ENCODE peak calls at places on chromosomes 2 and 18, in seven cellular contexts. I is colonic mucosa, H is NB4, T is uterus, Z is HL-60, V is astrocyte of the spinal cord, S is gastrocnemius medialis. C is an unnamed sample.
A peak's percentile ranks its signal among the peaks of the same experiment; 100 is the strongest.

GRCh38 chr2:135985826-135986393 is 484 bp upstream of the DARS1 start:
- DNase-seq in I (no peak), H (peak; percentile 91), T (no peak), Z (peak; percentile 71), V (no peak), S (no peak), C (no peak)

GRCh38 chr2:71697106-71698010 is 244.0 kb downstream of the DYSF start:
- DNase-seq in I (no peak), H (no peak), T (no peak), Z (no peak), V (no peak), S (peak; percentile 12), C (peak; percentile 45)

GRCh38 chr2:188050716-188051115 is 241.0 kb upstream of the GULP1 start:
- DNase-seq in I (no peak), H (no peak), T (no peak), Z (no peak), V (peak; percentile 20), S (no peak), C (no peak)

GRCh38 chr18:34710430-34711386 is 610 bp downstream of the DTNA start:
- DNase-seq in I (no peak), H (peak; percentile 18), T (peak; percentile 48), Z (no peak), V (peak; percentile 67), S (no peak), C (no peak)

GRCh38 chr2:145110668-145111067 is 590.7 kb upstream of the ZEB2 start:
- DNase-seq in I (no peak), H (no peak), T (no peak), Z (no peak), V (peak; percentile 52), S (no peak), C (no peak)

GRCh38 chr2:110149330-110150220 is 34.0 kb upstream of the MALL start:
- DNase-seq in I (no peak), H (no peak), T (no peak), Z (no peak), V (peak; percentile 85), S (no peak), C (no peak)

GRCh38 chr2:135657806-135658582 is 83.7 kb upstream of the UBXN4 start:
- DNase-seq in I (no peak), H (no peak), T (no peak), Z (no peak), V (no peak), S (no peak), C (no peak)

GRCh38 chr2:98027535-98027934 is 31.8 kb upstream of the TMEM131 start:
- DNase-seq in I (peak; percentile 13), H (no peak), T (no peak), Z (no peak), V (no peak), S (no peak), C (no peak)

GRCh38 chr2:208101716-208102631 is 22.4 kb downstream of the CRYGD start:
- DNase-seq in I (no peak), H (peak; percentile 52), T (no peak), Z (no peak), V (peak; percentile 48), S (no peak), C (no peak)

GRCh38 chr2:25920786-25921390 is 42.6 kb upstream of the ASXL2 start:
- DNase-seq in I (no peak), H (no peak), T (no peak), Z (no peak), V (no peak), S (no peak), C (no peak)

GRCh38 chr2:150767924-150768801 is 280.7 kb upstream of the RND3 start:
- DNase-seq in I (no peak), H (no peak), T (no peak), Z (no peak), V (no peak), S (no peak), C (no peak)

GRCh38 chr2:240503848-240504247 is 53.9 kb downstream of the ANKMY1 start:
- DNase-seq in I (peak; percentile 7), H (no peak), T (no peak), Z (no peak), V (no peak), S (no peak), C (peak; percentile 4)

GRCh38 chr2:216956820-216957493 is 97.1 kb upstream of the TNP1 start:
- DNase-seq in I (no peak), H (no peak), T (no peak), Z (no peak), V (peak; percentile 70), S (peak; percentile 43), C (no peak)

GRCh38 chr18:77811510-77811909 is 561.9 kb downstream of the GALR1 start:
- DNase-seq in I (peak; percentile 51), H (peak; percentile 11), T (no peak), Z (no peak), V (no peak), S (no peak), C (no peak)

GRCh38 chr2:7601990-7602389 is 684.8 kb downstream of the RNF144A start:
- DNase-seq in I (no peak), H (no peak), T (no peak), Z (no peak), V (no peak), S (no peak), C (no peak)

GRCh38 chr2:109427661-109428091 is 186.1 kb downstream of the SEPTIN10 start:
- DNase-seq in I (no peak), H (no peak), T (no peak), Z (no peak), V (no peak), S (no peak), C (peak; percentile 79)

GRCh38 chr2:215401896-215402379 is 33.9 kb downstream of the FN1 start:
- DNase-seq in I (no peak), H (no peak), T (no peak), Z (no peak), V (peak; percentile 96), S (no peak), C (no peak)

GRCh38 chr2:226378733-226379132 is 420.9 kb downstream of the IRS1 start:
- DNase-seq in I (no peak), H (no peak), T (no peak), Z (no peak), V (peak; percentile 27), S (no peak), C (no peak)

GRCh38 chr2:128306081-128306930 is 12.4 kb downstream of the HS6ST1 start:
- DNase-seq in I (peak; percentile 58), H (peak; percentile 25), T (peak; percentile 80), Z (no peak), V (peak; percentile 98), S (peak; percentile 23), C (no peak)

GRCh38 chr2:37232131-37232933 is 874 bp downstream of the NDUFAF7 start:
- DNase-seq in I (peak; percentile 37), H (peak; percentile 38), T (no peak), Z (peak; percentile 7), V (peak; percentile 22), S (peak; percentile 18), C (peak; percentile 86)

GRCh38 chr2:37228788-37229187 is 2.6 kb downstream of the CEBPZ start:
- DNase-seq in I (no peak), H (no peak), T (no peak), Z (no peak), V (no peak), S (no peak), C (no peak)

GRCh38 chr2:37231251-37232130 is at the start of the genes CEBPZ and NDUFAF7:
- DNase-seq in I (peak; percentile 95), H (peak; percentile 96), T (peak; percentile 91), Z (peak; percentile 96), V (peak; percentile 94), S (peak; percentile 90), C (peak; percentile 93)

GRCh38 chr2:37226863-37227262 is 4.5 kb downstream of the CEBPZ start:
- DNase-seq in I (no peak), H (no peak), T (no peak), Z (no peak), V (no peak), S (no peak), C (no peak)

GRCh38 chr2:37230581-37230980 is 815 bp downstream of the CEBPZ start:
- DNase-seq in I (peak; percentile 22), H (peak; percentile 40), T (no peak), Z (no peak), V (no peak), S (no peak), C (no peak)
- TF ChIP-seq CTCF in I (no peak), H (no peak), T (no peak), Z (no peak), V (no peak), S (no peak), C (no peak)

GRCh38 chr18:10301831-10302483 is 152.5 kb upstream of the APCDD1 start:
- DNase-seq in I (no peak), H (no peak), T (no peak), Z (no peak), V (no peak), S (peak; percentile 27), C (no peak)
- H3K4me3 ChIP-seq in I (no peak overlapping the region), H (no peak overlapping the region), T (no peak overlapping the region), Z (no peak overlapping the region), V (no peak overlapping the region), S (no peak overlapping the region), C (no peak overlapping the region)

DNA sequence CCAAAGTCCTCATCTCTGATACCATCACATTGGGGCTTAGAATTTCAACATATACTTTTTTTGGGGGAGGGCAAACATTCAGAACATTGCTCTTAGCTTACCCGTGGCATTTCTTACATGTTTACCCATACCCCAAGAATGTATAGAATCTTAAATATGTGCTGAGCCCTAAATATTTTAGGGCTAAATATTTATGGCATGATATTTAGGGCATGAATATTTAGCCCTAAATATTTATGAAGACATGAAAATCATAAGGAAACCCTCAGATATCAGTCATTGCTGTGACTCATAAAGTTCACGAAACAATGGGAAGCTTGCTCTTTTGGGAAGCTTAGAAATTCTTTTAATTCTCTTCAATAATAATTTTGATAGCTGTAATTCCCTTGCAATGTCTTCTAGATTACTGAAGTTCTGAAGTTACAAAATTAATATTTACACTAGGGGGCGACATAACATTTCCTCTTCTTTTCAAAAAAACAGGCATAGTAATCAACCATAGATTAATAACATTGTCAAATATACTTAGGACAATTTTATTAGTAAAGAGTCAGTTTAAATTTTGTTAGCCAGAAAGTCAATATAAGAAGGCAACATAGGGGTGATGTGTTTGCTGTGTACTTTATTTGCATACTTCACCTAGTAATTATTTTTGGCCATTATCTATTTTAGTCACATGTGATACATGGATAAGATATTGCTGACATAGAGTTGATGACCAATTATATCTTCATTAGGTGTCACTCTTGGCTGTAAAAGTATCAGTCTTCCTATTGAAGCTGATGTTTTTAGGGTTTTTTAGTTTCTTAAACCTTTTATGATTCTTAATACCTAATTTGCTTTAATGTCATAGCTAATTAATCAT is 13.1 kb downstream of the ZNF804A start:
- DNase-seq in I (no peak), H (peak; percentile 52), T (no peak), Z (no peak), V (peak; percentile 56), S (no peak), C (no peak)
- TF ChIP-seq CTCF in I (peak; percentile 26), H (no peak), T (no peak), Z (no peak), V (peak; percentile 44), S (no peak), C (no peak)

DNA sequence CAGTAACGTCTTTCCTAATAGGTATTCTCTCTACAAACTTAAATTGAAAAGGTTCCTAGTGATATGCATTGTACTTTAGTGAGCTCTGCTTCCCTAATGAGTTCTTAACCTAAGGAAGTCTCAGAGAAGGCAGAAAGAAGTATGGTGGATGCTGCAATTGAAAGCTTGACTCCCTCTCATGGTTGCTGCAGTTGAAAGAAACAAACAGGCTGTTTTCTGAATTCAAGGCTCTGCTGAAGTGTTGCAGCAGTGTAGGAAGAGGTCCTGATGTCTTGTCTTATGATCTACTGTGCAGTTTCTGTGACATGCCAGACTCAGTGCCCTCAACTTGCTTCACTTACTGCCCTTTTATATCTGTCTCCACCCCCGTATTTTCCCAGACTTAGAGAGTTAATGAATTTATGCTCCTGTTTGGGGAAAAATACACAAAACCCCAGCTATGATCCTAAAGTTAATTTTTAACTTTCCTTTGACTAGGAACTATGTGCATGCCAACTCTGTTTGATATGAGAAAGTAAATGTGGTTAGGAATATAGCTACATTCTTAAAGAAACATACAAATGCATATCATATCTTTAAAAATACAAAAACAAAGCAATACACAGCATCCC is 655.3 kb upstream of the FAM98A start:
- DNase-seq in I (no peak), H (no peak), T (no peak), Z (no peak), V (no peak), S (no peak), C (no peak)
- H3K4me3 ChIP-seq in I (no peak overlapping the region), H (no peak overlapping the region), T (no peak overlapping the region), Z (no peak overlapping the region), V (no peak overlapping the region), S (no peak overlapping the region), C (no peak overlapping the region)